ENCODE peak calls at places on chromosomes 7 and 10, in nine cellular contexts. Z is heart left ventricle, Y is A549, S is pancreas, B is GM23248, W is BE2C, J is HCT116, C is cardiac muscle cell, V is A673. K is an unnamed sample.

GRCh38 chr7:51233375-51233774 is 83.2 kb downstream of the COBL start:
- DNase-seq in B (no peak), Y (no peak), V (no peak), C (no peak), S (no peak), Z (no peak), J (no peak), W (no peak), K (no peak)

GRCh38 chr10:120940299-120940900 is 89.2 kb downstream of the WDR11 start:
- DNase-seq in Z (no peak), Y (no peak), J (no peak), S (no peak), B (no peak), W (no peak), C (no peak), V (no peak), K (no peak)

GRCh38 chr7:121544726-121545125 is 148.6 kb upstream of the FAM3C start:
- DNase-seq in Z (no peak), B (peak), J (peak), W (no peak), Y (peak), S (no peak), C (peak), V (peak), K (no peak)

GRCh38 chr7:158582089-158582456 is 5.5 kb downstream of the PTPRN2 start:
- DNase-seq in W (no peak), C (no peak), Y (no peak), B (no peak), S (peak), Z (no peak), J (no peak), V (no peak), K (no peak)

GRCh38 chr10:37855691-37856090 is 1.7 kb downstream of the ZNF248 start:
- DNase-seq in V (no peak), C (no peak), W (no peak), S (no peak), Z (no peak), B (peak), Y (no peak), J (no peak), K (no peak)

GRCh38 chr7:75732016-75732521 is 6.7 kb downstream of the HIP1 start:
- DNase-seq in Y (no peak), B (no peak), J (no peak), S (no peak), C (no peak), Z (no peak), V (no peak), W (no peak), K (no peak)

GRCh38 chr10:25159591-25159990 is 15.2 kb upstream of the GPR158 start:
- DNase-seq in C (no peak), Z (no peak), B (no peak), W (no peak), J (no peak), S (no peak), Y (no peak), V (peak), K (no peak)

GRCh38 chr7:55172161-55172560 is 153.3 kb downstream of the EGFR start:
- DNase-seq in Z (no peak), C (no peak), J (no peak), B (no peak), V (no peak), Y (no peak), S (no peak), W (no peak), K (no peak)

GRCh38 chr10:130244928-130245495 is 108.8 kb downstream of the GLRX3 start:
- DNase-seq in B (no peak), V (no peak), Z (no peak), Y (no peak), W (no peak), J (no peak), S (no peak), C (no peak), K (no peak)

GRCh38 chr10:79610601-79611191 is at the start of gene SFTPA1:
- DNase-seq in C (no peak), J (no peak), S (no peak), W (no peak), V (no peak), Y (no peak), Z (no peak), B (no peak), K (no peak)

GRCh38 chr10:23344251-23344841 is at the start of gene C10orf67:
- DNase-seq in C (peak), Z (peak), S (peak), J (no peak), Y (peak), V (peak), W (no peak), B (peak), K (no peak)

GRCh38 chr10:124345521-124345920 is 73.2 kb downstream of the OAT start:
- DNase-seq in B (no peak), Z (no peak), J (no peak), Y (no peak), W (no peak), C (no peak), V (no peak), S (no peak), K (no peak)

GRCh38 chr7:91771394-91771793 is 109.1 kb downstream of the MTERF1 start:
- DNase-seq in B (peak), J (no peak), S (no peak), Z (no peak), Y (no peak), C (no peak), W (no peak), V (no peak), K (no peak)

GRCh38 chr10:79367421-79368189 is 20.3 kb downstream of the PPIF start:
- DNase-seq in C (peak), J (no peak), Z (no peak), S (no peak), B (peak), W (no peak), Y (no peak), V (no peak), K (no peak)

GRCh38 chr10:13797171-13797570 is 210.4 kb downstream of the PRPF18 start:
- DNase-seq in V (no peak), S (no peak), W (no peak), B (no peak), Y (no peak), C (no peak), J (no peak), Z (no peak), K (no peak)

GRCh38 chr10:13794982-13795381 is 208.2 kb downstream of the PRPF18 start:
- DNase-seq in Y (no peak), S (no peak), Z (no peak), B (no peak), J (no peak), W (no peak), C (no peak), V (no peak), K (no peak)

GRCh38 chr10:13791483-13791882 is 204.7 kb downstream of the PRPF18 start:
- DNase-seq in Z (no peak), J (no peak), W (no peak), Y (no peak), C (no peak), V (no peak), S (no peak), B (no peak), K (no peak)

GRCh38 chr10:13792011-13792410 is 205.2 kb downstream of the PRPF18 start:
- DNase-seq in S (peak), W (peak), C (no peak), Y (no peak), J (no peak), B (no peak), V (no peak), Z (peak), K (no peak)

DNA sequence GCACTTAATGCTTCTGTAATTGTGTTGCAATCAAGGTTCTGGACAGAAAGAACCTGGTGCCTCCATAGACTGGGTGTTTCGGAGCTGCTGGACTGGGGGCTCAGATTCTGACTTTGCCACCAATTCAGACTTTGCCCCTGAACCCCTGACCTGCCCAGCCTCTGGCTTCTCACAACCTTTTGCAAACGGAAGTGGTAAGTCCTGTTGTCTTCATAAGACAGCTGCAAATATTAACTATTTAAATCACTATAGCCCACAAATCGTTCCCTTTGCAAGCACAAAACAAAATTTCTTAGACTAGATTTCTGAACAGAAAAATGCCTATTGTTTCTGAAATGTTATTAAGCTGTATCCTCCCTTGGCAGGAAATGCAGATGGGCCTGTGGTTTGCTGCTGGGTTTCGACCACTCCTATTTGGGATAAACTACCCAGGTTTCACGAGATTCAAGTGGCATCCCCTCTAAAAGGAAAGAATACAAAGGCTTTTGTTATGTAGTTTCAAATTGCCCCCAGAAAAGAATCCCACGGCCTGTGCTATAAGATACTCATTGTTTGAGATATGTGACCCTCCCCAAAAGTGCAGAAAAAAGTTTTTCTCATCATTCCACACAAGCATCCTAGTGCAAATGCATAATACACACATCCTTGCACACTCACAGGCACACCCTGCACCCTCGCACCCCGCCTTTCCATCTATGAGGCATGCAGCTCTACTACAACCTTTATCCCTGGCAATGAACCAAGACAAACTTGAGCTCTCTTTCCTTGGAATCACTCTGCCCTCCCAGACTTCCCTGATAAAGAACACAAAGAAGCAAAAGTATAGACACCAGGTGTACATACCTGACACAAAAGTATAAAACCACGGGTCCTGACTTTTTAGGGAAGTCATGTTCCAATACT is 209.1 kb downstream of the PRPF18 start:
- DNase-seq in C (no peak), Z (no peak), Y (no peak), V (no peak), S (no peak), B (no peak), J (no peak), W (no peak), K (no peak)
- H3K4me3 ChIP-seq in C (no peak), Z (no peak), Y (no peak), V (no peak), S (no peak), B (no peak), J (no peak), W (no peak), K (no peak)

DNA sequence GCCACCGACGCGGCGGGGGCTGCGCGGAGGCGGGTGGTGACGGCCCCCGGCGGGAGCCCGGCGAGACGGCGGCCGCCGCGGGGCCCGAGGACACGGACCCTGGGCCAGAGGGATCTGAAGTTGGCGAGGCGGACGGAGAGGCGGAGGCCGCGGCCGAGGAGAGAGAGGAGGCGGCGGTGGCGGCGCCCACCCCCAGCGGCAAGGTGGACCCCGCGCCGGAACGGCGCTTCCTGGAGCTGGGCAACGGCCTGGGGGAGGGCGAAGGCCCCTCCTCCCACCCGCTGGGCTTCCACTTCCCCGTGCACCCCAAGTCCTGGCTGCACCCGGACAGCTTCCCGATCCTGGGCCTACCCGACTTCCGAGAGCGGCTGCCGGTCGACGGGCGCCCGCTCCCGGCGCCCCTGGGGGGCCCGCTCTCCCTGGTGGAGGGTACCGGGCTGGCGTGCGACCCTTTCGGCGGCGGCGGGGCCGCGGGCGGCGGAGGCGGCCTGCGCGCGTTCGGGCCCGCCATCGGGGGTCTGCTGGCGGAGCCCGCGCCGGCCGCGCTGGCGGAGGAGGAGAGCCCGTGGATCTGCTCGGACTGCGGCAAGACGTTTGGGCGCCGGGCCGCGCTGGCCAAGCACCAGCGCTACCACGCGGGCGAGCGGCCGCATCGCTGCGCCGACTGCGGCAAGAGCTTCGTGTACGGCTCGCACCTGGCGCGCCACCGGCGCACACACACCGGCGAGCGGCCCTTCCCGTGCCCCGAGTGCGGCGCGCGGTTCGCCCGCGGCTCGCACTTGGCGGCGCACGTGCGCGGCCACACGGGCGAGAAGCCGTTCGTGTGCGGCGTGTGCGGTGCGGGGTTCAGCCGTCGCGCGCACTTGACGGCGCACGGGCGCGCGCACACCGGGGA is 16.2 kb downstream of the ZNF316 start:
- DNase-seq in J (no peak), B (no peak), C (no peak), W (no peak), Z (peak), V (no peak), Y (no peak), S (no peak), K (no peak)
- H3K4me3 ChIP-seq in J (no peak), B (no peak), C (no peak), W (no peak), Z (no peak), V (no peak), Y (no peak), S (no peak), K (no peak)

DNA sequence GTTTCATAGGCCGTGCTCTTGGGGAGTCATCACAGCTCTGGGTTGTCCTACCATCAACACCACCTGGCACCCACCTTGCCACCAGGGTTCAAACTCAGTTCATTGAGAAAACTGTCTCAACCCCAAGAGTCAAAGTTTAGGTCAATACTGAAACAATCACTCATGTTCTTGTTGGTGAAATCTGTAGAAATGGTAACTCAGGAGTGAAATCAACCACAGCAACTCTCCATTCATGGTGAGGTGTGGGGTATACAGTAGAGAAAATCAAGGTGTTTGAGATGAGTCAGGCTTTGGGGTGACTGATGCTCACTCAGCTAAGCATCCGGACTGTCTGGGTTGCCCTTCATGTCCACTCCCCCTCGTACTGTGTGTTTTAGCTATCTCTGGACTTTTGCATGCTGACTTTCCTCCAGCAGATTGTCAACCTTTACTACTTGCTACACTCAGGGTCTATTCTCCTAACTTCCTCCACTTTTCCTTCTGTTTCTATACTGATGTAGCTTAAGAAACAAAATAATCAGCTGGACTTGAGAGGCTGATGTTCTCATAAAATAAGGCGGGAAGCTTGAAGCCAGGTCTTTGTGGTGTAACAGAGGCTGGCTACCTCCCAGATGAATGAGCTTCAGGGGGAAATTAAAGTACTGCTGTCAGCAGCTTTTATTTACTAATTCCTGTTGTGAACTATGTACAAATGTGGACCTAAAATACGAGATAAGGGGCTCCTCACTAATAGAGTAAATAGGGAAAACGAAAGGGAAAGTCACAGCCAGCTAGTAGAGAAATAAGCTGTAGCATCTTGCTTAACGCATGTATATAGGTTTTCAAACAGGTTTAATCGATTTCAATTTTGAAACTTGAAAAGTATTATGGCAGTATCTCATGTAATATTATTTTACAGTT is 173.6 kb upstream of the AKR1E2 start:
- DNase-seq in Y (no peak), J (no peak), V (no peak), B (no peak), C (no peak), Z (no peak), W (no peak), S (no peak), K (no peak)
- H3K4me3 ChIP-seq in Y (no peak), J (no peak), V (no peak), B (no peak), C (no peak), Z (no peak), W (no peak), S (no peak), K (no peak)

DNA sequence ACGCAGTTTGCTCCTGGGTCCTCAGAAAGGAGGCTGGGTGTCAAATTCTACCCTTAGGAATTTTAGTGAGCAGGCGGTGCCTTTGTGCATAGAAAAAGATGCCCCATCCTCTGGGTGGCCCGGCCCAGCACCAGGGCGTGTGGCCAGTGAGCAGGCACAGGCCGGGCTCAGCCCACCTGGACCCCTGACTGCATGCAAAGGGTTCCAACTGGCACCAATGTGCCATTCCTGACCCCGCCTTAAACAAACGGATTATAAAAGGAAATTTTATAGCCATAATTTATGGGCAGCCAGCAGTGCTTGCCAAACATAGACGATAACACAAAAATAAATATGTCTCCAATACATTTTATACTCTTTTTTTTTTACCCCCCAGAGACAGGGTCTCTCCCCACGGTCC is 40.1 kb upstream of the GNA12 start:
- DNase-seq in Z (no peak), C (no peak), V (no peak), W (no peak), B (no peak), Y (no peak), S (no peak), J (no peak), K (no peak)
- H3K4me3 ChIP-seq in Z (no peak), C (no peak), V (no peak), W (no peak), B (no peak), Y (no peak), S (no peak), J (no peak), K (no peak)

GRCh38 chr7:105800442-105800841 is 76.0 kb downstream of the ATXN7L1 start:
- DNase-seq in C (peak), S (no peak), V (no peak), J (no peak), W (no peak), B (peak), Y (no peak), Z (no peak), K (no peak)

GRCh38 chr7:105799006-105799405 is 77.4 kb downstream of the ATXN7L1 start:
- DNase-seq in C (no peak), V (peak), S (no peak), W (no peak), Z (no peak), J (no peak), B (no peak), Y (no peak), K (no peak)

GRCh38 chr7:105797652-105798051 is 78.7 kb downstream of the ATXN7L1 start:
- DNase-seq in Z (no peak), C (no peak), B (no peak), V (no peak), W (peak), J (no peak), S (no peak), Y (no peak), K (no peak)

GRCh38 chr7:105800849-105801534 is 75.4 kb downstream of the ATXN7L1 start:
- DNase-seq in Y (no peak), S (no peak), Z (no peak), W (no peak), V (no peak), J (no peak), C (no peak), B (no peak), K (no peak)

GRCh38 chr7:105799677-105800076 is 76.7 kb downstream of the ATXN7L1 start:
- DNase-seq in C (no peak), W (no peak), Z (no peak), Y (no peak), J (no peak), V (no peak), S (no peak), B (peak), K (no peak)
- H3K4me3 ChIP-seq in C (no peak), W (no peak), Z (no peak), Y (no peak), J (no peak), V (no peak), S (no peak), B (no peak), K (no peak)

GRCh38 chr7:150339369-150339768 is 2.1 kb downstream of the RARRES2 start:
- DNase-seq in Z (no peak), W (no peak), V (no peak), J (no peak), B (no peak), C (no peak), Y (no peak), S (no peak), K (no peak)

GRCh38 chr7:150340875-150341262 is 560 bp downstream of the RARRES2 start:
- DNase-seq in C (no peak), S (no peak), Z (no peak), Y (no peak), V (no peak), B (no peak), W (no peak), J (no peak), K (no peak)

GRCh38 chr7:150342119-150342405 is 633 bp upstream of the RARRES2 start:
- DNase-seq in J (no peak), V (no peak), Z (no peak), S (no peak), Y (no peak), B (no peak), W (no peak), C (no peak), K (no peak)

GRCh38 chr7:150341263-150342118 is at the start of gene RARRES2:
- DNase-seq in W (no peak), Y (no peak), S (peak), B (no peak), Z (peak), V (no peak), J (no peak), C (peak), K (no peak)

GRCh38 chr7:150340024-150340749 is 1.2 kb downstream of the RARRES2 start:
- DNase-seq in Y (no peak), W (no peak), Z (no peak), S (peak), C (peak), B (peak), J (no peak), V (no peak), K (no peak)
- H3K4me3 ChIP-seq in Y (no peak), W (no peak), Z (peak), S (peak), C (no peak), B (no peak), J (no peak), V (no peak), K (peak)

GRCh38 chr10:107767185-107767584 is 602.7 kb upstream of the SORCS1 start:
- DNase-seq in Z (no peak), Y (no peak), S (no peak), W (no peak), C (no peak), B (peak), J (no peak), V (no peak), K (no peak)

DNA sequence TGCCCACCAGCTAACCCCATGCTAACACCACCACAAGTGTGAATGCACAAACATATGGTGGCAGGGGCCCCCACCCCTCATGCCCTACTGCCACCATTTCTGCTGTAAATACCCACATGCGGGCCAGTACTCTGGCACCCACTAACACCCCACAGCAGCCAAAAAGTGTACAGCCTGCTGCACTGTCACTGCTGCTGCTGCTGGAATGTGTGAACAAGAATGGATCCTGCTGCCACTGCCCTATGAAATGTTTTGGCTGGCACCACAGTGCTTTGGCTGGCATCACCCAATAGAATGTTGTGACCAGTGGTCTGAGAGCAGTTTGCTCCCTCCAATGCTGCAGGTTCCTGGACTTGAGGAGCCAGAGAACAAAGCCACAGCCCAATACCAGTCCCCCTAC is 606.6 kb upstream of the SORCS1 start:
- DNase-seq in S (no peak), W (no peak), J (no peak), V (no peak), Z (no peak), B (no peak), Y (no peak), C (no peak), K (no peak)
- H3K4me3 ChIP-seq in S (no peak), W (no peak), J (no peak), V (no peak), Z (no peak), B (no peak), Y (no peak), C (no peak), K (no peak)

GRCh38 chr7:80699030-80699638 is 60.7 kb downstream of the CD36 start:
- DNase-seq in V (peak), J (peak), Z (no peak), C (peak), W (no peak), S (no peak), Y (peak), B (peak), K (no peak)
- H3K4me3 ChIP-seq in V (no peak), J (no peak), Z (no peak), C (no peak), W (no peak), S (no peak), Y (no peak), B (no peak), K (no peak)

K was measured in iPS DF 6.9.